ENCODE peak calls at places on chromosomes 11 and 22, in seven cellular contexts. One of them, this sample, is unnamed.

GRCh38 chr11:123434911-123435310 is 4.8 kb downstream of the GRAMD1B start:
- DNase-seq in fibroblast of lung: no peak
- DNase-seq in stomach: no peak
- DNase-seq in astrocyte: no peak
- DNase-seq in Peyer's patch: no peak
- DNase-seq in HCT116: no peak
- DNase-seq in tibial nerve: no peak
- DNase-seq in this sample: peak; percentile 12

GRCh38 chr11:75733346-75734107 is 15.9 kb downstream of the MOGAT2 start:
- DNase-seq in tibial nerve: no peak
- DNase-seq in HCT116: no peak
- DNase-seq in stomach: peak; percentile 61
- DNase-seq in fibroblast of lung: no peak
- DNase-seq in Peyer's patch: peak; percentile 72
- DNase-seq in astrocyte: peak; percentile 57
- DNase-seq in this sample: peak; percentile 40

GRCh38 chr22:34324763-34325162 is 404.5 kb upstream of the LARGE1 start:
- DNase-seq in stomach: no peak
- DNase-seq in tibial nerve: no peak
- DNase-seq in Peyer's patch: no peak
- DNase-seq in fibroblast of lung: no peak
- DNase-seq in astrocyte: no peak
- DNase-seq in HCT116: no peak
- DNase-seq in this sample: no peak

GRCh38 chr11:36328956-36329673 is 33.0 kb downstream of the PRR5L start:
- DNase-seq in Peyer's patch: no peak
- DNase-seq in stomach: no peak
- DNase-seq in fibroblast of lung: no peak
- DNase-seq in tibial nerve: no peak
- DNase-seq in HCT116: no peak
- DNase-seq in astrocyte: peak; percentile 46
- DNase-seq in this sample: peak; percentile 58

GRCh38 chr11:94925422-94926270 is 47.7 kb downstream of the CWC15 start:
- DNase-seq in tibial nerve: no peak
- DNase-seq in astrocyte: no peak
- DNase-seq in Peyer's patch: no peak
- DNase-seq in fibroblast of lung: no peak
- DNase-seq in stomach: no peak
- DNase-seq in HCT116: no peak
- DNase-seq in this sample: no peak

GRCh38 chr22:47030143-47030641 is 267.7 kb downstream of the TBC1D22A start:
- DNase-seq in fibroblast of lung: no peak
- DNase-seq in stomach: no peak
- DNase-seq in tibial nerve: peak; percentile 16
- DNase-seq in Peyer's patch: no peak
- DNase-seq in HCT116: no peak
- DNase-seq in astrocyte: peak; percentile 18
- DNase-seq in this sample: no peak

GRCh38 chr22:45441158-45441557 is 27.7 kb downstream of the RIBC2 start:
- DNase-seq in HCT116: peak; percentile 42
- DNase-seq in stomach: peak; percentile 35
- DNase-seq in astrocyte: no peak
- DNase-seq in tibial nerve: peak; percentile 66
- DNase-seq in Peyer's patch: peak; percentile 65
- DNase-seq in fibroblast of lung: peak; percentile 78
- DNase-seq in this sample: peak; percentile 44

GRCh38 chr11:60859616-60860250 is 4.0 kb upstream of the PTGDR2 start:
- DNase-seq in astrocyte: no peak
- DNase-seq in HCT116: no peak
- DNase-seq in tibial nerve: no peak
- DNase-seq in stomach: no peak
- DNase-seq in fibroblast of lung: no peak
- DNase-seq in Peyer's patch: no peak
- DNase-seq in this sample: no peak

GRCh38 chr22:23072035-23072910 is 2.0 kb downstream of the GNAZ start:
- DNase-seq in tibial nerve: no peak
- DNase-seq in HCT116: no peak
- DNase-seq in astrocyte: peak; percentile 19
- DNase-seq in stomach: no peak
- DNase-seq in fibroblast of lung: no peak
- DNase-seq in Peyer's patch: no peak
- DNase-seq in this sample: no peak

GRCh38 chr22:17264321-17265052 is 45.3 kb upstream of the ADA2 start:
- DNase-seq in Peyer's patch: no peak
- DNase-seq in stomach: no peak
- DNase-seq in tibial nerve: no peak
- DNase-seq in HCT116: no peak
- DNase-seq in astrocyte: peak; percentile 46
- DNase-seq in fibroblast of lung: peak; percentile 72
- DNase-seq in this sample: no peak

GRCh38 chr11:2208691-2209369 is 37.2 kb upstream of the TH start:
- DNase-seq in HCT116: no peak
- DNase-seq in fibroblast of lung: no peak
- DNase-seq in Peyer's patch: peak; percentile 44
- DNase-seq in tibial nerve: no peak
- DNase-seq in stomach: peak; percentile 85
- DNase-seq in astrocyte: no peak
- DNase-seq in this sample: peak; percentile 7

GRCh38 chr11:14075118-14075601 is 112.6 kb downstream of the SPON1 start:
- DNase-seq in Peyer's patch: peak; percentile 57
- DNase-seq in astrocyte: peak; percentile 42
- DNase-seq in tibial nerve: no peak
- DNase-seq in HCT116: no peak
- DNase-seq in stomach: no peak
- DNase-seq in fibroblast of lung: no peak
- DNase-seq in this sample: peak; percentile 72

GRCh38 chr22:23031795-23032194 is 38.5 kb upstream of the GNAZ start:
- DNase-seq in tibial nerve: no peak
- DNase-seq in fibroblast of lung: no peak
- DNase-seq in HCT116: no peak
- DNase-seq in astrocyte: no peak
- DNase-seq in Peyer's patch: no peak
- DNase-seq in stomach: no peak
- DNase-seq in this sample: no peak

GRCh38 chr11:3146612-3147256 is 18.4 kb downstream of the OSBPL5 start:
- DNase-seq in astrocyte: peak; percentile 80
- DNase-seq in fibroblast of lung: peak; percentile 69
- DNase-seq in stomach: no peak
- DNase-seq in tibial nerve: no peak
- DNase-seq in HCT116: no peak
- DNase-seq in Peyer's patch: no peak
- DNase-seq in this sample: no peak

GRCh38 chr11:10488581-10489443 is 33.7 kb downstream of the AMPD3 start:
- DNase-seq in fibroblast of lung: no peak
- DNase-seq in stomach: peak; percentile 71
- DNase-seq in HCT116: no peak
- DNase-seq in tibial nerve: no peak
- DNase-seq in Peyer's patch: peak; percentile 91
- DNase-seq in astrocyte: no peak
- DNase-seq in this sample: peak; percentile 94

DNA sequence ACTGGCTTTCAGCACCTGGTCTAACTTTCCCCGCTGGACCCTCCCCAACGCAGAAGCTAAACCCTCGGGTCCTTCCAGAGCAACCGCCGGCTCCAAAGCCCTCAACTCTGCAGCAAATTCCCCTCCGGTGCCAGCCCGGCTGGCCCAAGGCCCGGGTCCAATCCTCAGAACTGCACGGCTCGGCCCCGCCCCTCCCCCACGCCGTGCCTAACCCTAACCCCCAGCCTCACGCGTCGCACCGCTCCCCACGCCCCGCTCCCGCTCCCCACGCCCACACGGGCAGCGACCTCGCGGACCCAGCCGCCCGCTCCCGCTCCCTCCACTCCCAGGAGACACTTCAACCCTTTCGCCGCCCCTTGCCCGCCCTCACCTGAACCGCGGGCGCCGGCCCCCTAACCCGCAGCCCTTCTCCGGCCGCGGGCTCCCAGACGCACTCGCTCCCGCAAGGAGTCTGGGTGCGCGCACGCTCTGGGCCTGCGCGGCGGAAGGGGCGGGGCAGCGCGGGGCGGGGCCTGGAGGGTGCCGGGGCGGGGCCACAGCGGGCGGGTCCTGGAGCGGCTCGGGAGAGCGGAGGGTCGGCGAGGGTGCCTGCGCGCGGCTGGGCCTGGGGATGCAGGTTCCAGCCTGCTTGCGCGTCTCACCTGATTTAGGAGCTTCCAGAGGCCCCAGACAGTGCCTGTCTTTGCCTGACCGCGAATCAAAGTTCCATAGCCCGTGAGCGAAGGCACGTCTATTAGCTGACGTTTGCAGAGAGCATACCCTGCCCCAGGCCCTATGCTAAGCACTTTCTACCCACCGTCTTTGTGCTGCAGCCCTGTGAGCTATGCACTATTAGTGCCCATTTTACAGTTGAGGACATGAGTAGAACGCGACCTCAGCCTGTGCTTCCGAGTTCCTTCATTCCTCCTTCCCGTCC is at the start of gene NFRKB:
- DNase-seq in Peyer's patch: peak; percentile 95
- DNase-seq in tibial nerve: peak; percentile 81
- DNase-seq in stomach: peak; percentile 93
- DNase-seq in fibroblast of lung: peak; percentile 67
- DNase-seq in astrocyte: peak; percentile 35
- DNase-seq in HCT116: peak; percentile 18
- DNase-seq in this sample: peak; percentile 51
- TF ChIP-seq CTCF in Peyer's patch: no peak
- TF ChIP-seq CTCF in tibial nerve: no peak
- TF ChIP-seq CTCF in stomach: no peak
- TF ChIP-seq CTCF in fibroblast of lung: no peak
- TF ChIP-seq CTCF in astrocyte: no peak
- TF ChIP-seq CTCF in HCT116: no peak
- TF ChIP-seq CTCF in this sample: no peak

DNA sequence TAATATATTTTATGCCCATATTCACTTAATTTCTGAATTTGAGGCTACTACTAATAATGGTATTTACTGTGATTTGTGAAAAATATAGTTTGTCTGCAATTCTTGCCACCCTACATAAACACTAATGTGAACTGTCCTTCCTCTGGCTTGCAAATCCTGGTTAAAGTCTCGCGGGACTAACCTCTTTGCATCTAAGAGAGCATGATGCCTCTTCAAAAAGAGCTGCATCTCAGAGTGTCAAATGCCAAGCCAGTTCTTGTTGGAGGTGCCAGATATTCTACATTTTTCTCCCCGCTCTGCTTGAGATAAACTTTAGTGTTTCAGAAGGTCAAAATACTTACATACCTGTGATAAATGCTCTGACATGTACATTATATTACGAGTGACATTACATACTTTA is 2.1 kb downstream of the ARHGAP42 start:
- DNase-seq in astrocyte: no peak
- DNase-seq in stomach: no peak
- DNase-seq in fibroblast of lung: no peak
- DNase-seq in tibial nerve: no peak
- DNase-seq in Peyer's patch: no peak
- DNase-seq in HCT116: no peak
- DNase-seq in this sample: no peak
- H3K4me3 ChIP-seq in astrocyte: peak overlapping the region; percentile 94
- H3K4me3 ChIP-seq in stomach: peak overlapping the region; percentile 74
- H3K4me3 ChIP-seq in fibroblast of lung: peak overlapping the region; percentile 82
- H3K4me3 ChIP-seq in tibial nerve: peak overlapping the region; percentile 65
- H3K4me3 ChIP-seq in Peyer's patch: peak overlapping the region; percentile 90
- H3K4me3 ChIP-seq in HCT116: no peak overlapping the region
- H3K4me3 ChIP-seq in this sample: no peak overlapping the region

GRCh38 chr11:65589444-65590239 is 6.0 kb downstream of the KCNK7 start:
- DNase-seq in tibial nerve: no peak
- DNase-seq in Peyer's patch: no peak
- DNase-seq in astrocyte: no peak
- DNase-seq in stomach: no peak
- DNase-seq in HCT116: no peak
- DNase-seq in fibroblast of lung: no peak
- DNase-seq in this sample: no peak
- H3K36me3 ChIP-seq in tibial nerve: no peaks in the 10 kb centered on the region
- H3K36me3 ChIP-seq in Peyer's patch: no peaks in the 10 kb centered on the region
- H3K36me3 ChIP-seq in astrocyte: no peaks in the 10 kb centered on the region
- H3K36me3 ChIP-seq in stomach: peaks cover 14% of the 10 kb centered on the region
- H3K36me3 ChIP-seq in HCT116: no peaks in the 10 kb centered on the region
- H3K36me3 ChIP-seq in fibroblast of lung: peaks cover 14% of the 10 kb centered on the region
- H3K36me3 ChIP-seq in this sample: peaks cover 16% of the 10 kb centered on the region

GRCh38 chr11:65851811-65852507 is 6.0 kb downstream of the CFL1 start:
- DNase-seq in tibial nerve: no peak
- DNase-seq in fibroblast of lung: no peak
- DNase-seq in stomach: no peak
- DNase-seq in HCT116: no peak
- DNase-seq in astrocyte: no peak
- DNase-seq in Peyer's patch: no peak
- DNase-seq in this sample: no peak

GRCh38 chr11:65854161-65854592 is 3.8 kb downstream of the CFL1 start:
- DNase-seq in Peyer's patch: peak; percentile 92
- DNase-seq in fibroblast of lung: no peak
- DNase-seq in HCT116: no peak
- DNase-seq in tibial nerve: no peak
- DNase-seq in astrocyte: no peak
- DNase-seq in stomach: peak; percentile 68
- DNase-seq in this sample: no peak

GRCh38 chr11:65854871-65855837 is 2.8 kb downstream of the CFL1 start:
- DNase-seq in tibial nerve: no peak
- DNase-seq in Peyer's patch: no peak
- DNase-seq in stomach: no peak
- DNase-seq in fibroblast of lung: no peak
- DNase-seq in astrocyte: no peak
- DNase-seq in HCT116: no peak
- DNase-seq in this sample: no peak

GRCh38 chr11:65852508-65853248 is 5.3 kb downstream of the CFL1 start:
- DNase-seq in HCT116: no peak
- DNase-seq in stomach: no peak
- DNase-seq in astrocyte: no peak
- DNase-seq in tibial nerve: no peak
- DNase-seq in Peyer's patch: peak; percentile 58
- DNase-seq in fibroblast of lung: no peak
- DNase-seq in this sample: no peak

DNA sequence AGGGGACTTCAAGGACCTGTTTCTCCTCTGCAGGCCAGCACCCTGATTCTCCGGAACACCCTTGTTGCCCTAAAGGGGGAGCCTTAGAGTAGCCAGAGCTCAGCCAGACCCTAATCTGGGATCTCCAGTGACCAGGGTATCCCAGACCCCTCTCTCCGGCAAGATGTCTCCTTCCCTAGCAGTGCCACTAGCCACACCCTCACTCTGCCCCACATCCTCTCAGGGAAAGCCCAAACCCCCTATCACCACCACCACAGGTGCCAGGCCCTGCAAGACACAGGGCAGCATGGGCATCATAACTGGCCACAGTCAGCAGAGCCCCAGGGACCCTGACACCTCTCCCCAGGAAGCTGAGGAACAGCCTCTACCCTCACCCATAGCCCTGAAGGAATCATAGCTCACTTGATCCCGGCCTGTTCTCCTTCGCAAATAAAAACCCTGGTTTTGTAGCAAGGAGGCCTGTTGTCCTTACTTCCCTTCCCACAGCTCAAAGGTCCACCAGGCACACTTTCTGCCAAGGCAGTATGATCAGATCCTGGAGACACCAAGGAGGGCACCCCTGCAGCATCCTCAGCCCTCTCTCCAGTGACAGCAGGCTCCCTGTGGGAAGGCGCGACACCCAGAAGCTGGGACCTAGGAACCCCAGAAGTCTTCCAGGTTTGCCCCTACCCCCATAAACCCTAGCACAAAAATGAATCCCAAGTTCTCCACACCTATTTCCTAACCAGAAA is 4.6 kb downstream of the CFL1 start:
- DNase-seq in fibroblast of lung: no peak
- DNase-seq in HCT116: no peak
- DNase-seq in Peyer's patch: no peak
- DNase-seq in tibial nerve: no peak
- DNase-seq in astrocyte: no peak
- DNase-seq in stomach: no peak
- DNase-seq in this sample: no peak
- TF ChIP-seq CTCF in fibroblast of lung: peak; percentile 12
- TF ChIP-seq CTCF in HCT116: peak; percentile 7
- TF ChIP-seq CTCF in Peyer's patch: peak; percentile 3
- TF ChIP-seq CTCF in tibial nerve: no peak
- TF ChIP-seq CTCF in astrocyte: no peak
- TF ChIP-seq CTCF in stomach: no peak
- TF ChIP-seq CTCF in this sample: no peak

This sample was measured in bronchial epithelial cell.